ENCODE peak calls at places on chromosomes 4 and X, in seven cellular contexts. X, V, H, U, Z, T and W are unnamed samples.

GRCh38 chrX:134875679-134876078 is 115.1 kb upstream of the SMIM10 start:
- DNase-seq in V (no peak), T (no peak), X (no peak), Z (no peak), U (no peak), H (no peak), W (no peak)

GRCh38 chr4:74628808-74629616 is 165.3 kb downstream of the BTC start:
- DNase-seq in T (no peak), U (no peak), V (peak), X (peak), H (no peak), Z (no peak), W (no peak)

GRCh38 chr4:86043755-86044592 is 315.9 kb downstream of the MAPK10 start:
- DNase-seq in T (no peak), Z (peak), V (peak), H (no peak), X (peak), U (peak), W (peak)

GRCh38 chrX:1075156-1075555 is 137.3 kb downstream of the CRLF2 start:
- DNase-seq in U (no peak), V (no peak), X (no peak), T (no peak), Z (no peak), H (no peak), W (no peak)

GRCh38 chr4:55017406-55017805 is 108.0 kb downstream of the KDR start:
- DNase-seq in T (no peak), Z (no peak), X (no peak), V (no peak), H (no peak), U (no peak), W (no peak)

GRCh38 chr4:1195109-1195671 is 22.8 kb upstream of the SPON2 start:
- DNase-seq in U (no peak), Z (no peak), T (no peak), V (no peak), X (no peak), H (no peak), W (no peak)

GRCh38 chrX:281166-281999 is at the start of gene PLCXD1:
- DNase-seq in Z (peak), U (no peak), X (peak), H (peak), V (peak), T (no peak), W (peak)

GRCh38 chrX:129600981-129601424 is 53.8 kb downstream of the APLN start:
- DNase-seq in V (peak), Z (peak), X (peak), U (no peak), T (no peak), H (no peak), W (peak)

GRCh38 chrX:71998836-71999509 is 88.3 kb downstream of the NHSL2 start:
- DNase-seq in Z (peak), H (no peak), X (peak), U (peak), V (no peak), T (no peak), W (peak)

GRCh38 chr4:175453456-175453855 is 358.6 kb downstream of the GPM6A start:
- DNase-seq in V (no peak), Z (no peak), U (no peak), X (no peak), T (no peak), H (no peak), W (no peak)

GRCh38 chr4:54169176-54169575 is 59.9 kb upstream of the PDGFRA start:
- DNase-seq in U (no peak), Z (no peak), T (no peak), X (no peak), H (no peak), V (peak), W (no peak)

GRCh38 chr4:1584498-1584897 is 99.6 kb downstream of the FAM53A start:
- DNase-seq in Z (no peak), H (no peak), V (no peak), X (no peak), U (no peak), T (no peak), W (no peak)

GRCh38 chrX:120446503-120446902 is 22.6 kb downstream of the LAMP2 start:
- DNase-seq in T (no peak), Z (no peak), X (no peak), H (no peak), U (no peak), V (peak), W (peak)

GRCh38 chr4:45442466-45442865 is 681.4 kb downstream of the GABRG1 start:
- DNase-seq in H (no peak), U (no peak), Z (no peak), X (peak), T (no peak), V (no peak), W (no peak)

GRCh38 chr4:12439633-12440305 is 1011.1 kb upstream of the HS3ST1 start:
- DNase-seq in H (no peak), X (no peak), U (no peak), Z (no peak), T (no peak), V (no peak), W (no peak)

GRCh38 chr4:128853741-128854140 is 44.2 kb downstream of the JADE1 start:
- DNase-seq in U (no peak), V (peak), Z (no peak), H (no peak), T (no peak), X (no peak), W (no peak)

GRCh38 chr4:4320528-4320927 is 30.5 kb downstream of the ZBTB49 start:
- DNase-seq in Z (no peak), T (no peak), U (no peak), H (no peak), V (no peak), X (no peak), W (no peak)

GRCh38 chrX:79630033-79631009 is 263.2 kb upstream of the ITM2A start:
- DNase-seq in H (no peak), Z (no peak), U (no peak), V (no peak), X (no peak), T (peak), W (no peak)

GRCh38 chr4:3384771-3385701 is 56.7 kb upstream of the HGFAC start:
- DNase-seq in Z (peak), T (no peak), H (no peak), X (no peak), U (no peak), V (no peak), W (no peak)

GRCh38 chr4:83353516-83353915 is 18.9 kb upstream of the HPSE start:
- DNase-seq in U (no peak), Z (no peak), X (no peak), V (no peak), H (no peak), T (no peak), W (no peak)

GRCh38 chr4:47553329-47554125 is 68.5 kb downstream of the ATP10D start:
- DNase-seq in X (no peak), T (no peak), Z (no peak), V (peak), U (no peak), H (no peak), W (no peak)

GRCh38 chrX:151488677-151489076 is 74.8 kb upstream of the PASD1 start:
- DNase-seq in T (no peak), U (peak), V (no peak), H (no peak), X (peak), Z (peak), W (peak)

GRCh38 chr4:118289794-118290193 is 63.0 kb downstream of the PRSS12 start:
- DNase-seq in U (no peak), V (peak), T (no peak), X (no peak), Z (no peak), H (no peak), W (no peak)

GRCh38 chrX:2708016-2708415 is 16.9 kb downstream of the CD99 start:
- DNase-seq in H (no peak), Z (no peak), T (no peak), X (no peak), V (no peak), U (no peak), W (no peak)

GRCh38 chr4:3671571-3672464 is 94.4 kb upstream of the ADRA2C start:
- DNase-seq in V (peak), Z (peak), H (no peak), U (no peak), T (no peak), X (no peak), W (peak)

GRCh38 chrX:96006281-96006680 is 678.4 kb upstream of the DIAPH2 start:
- DNase-seq in H (no peak), Z (no peak), X (no peak), T (no peak), V (no peak), U (no peak), W (no peak)
- TF ChIP-seq CEBPB in H (no peak), Z (no peak), X (no peak), T (no peak), V (no peak), U (no peak), W (no peak)

GRCh38 chr4:20178902-20179576 is 72.7 kb upstream of the SLIT2 start:
- DNase-seq in U (no peak), H (no peak), X (no peak), T (no peak), Z (no peak), V (no peak), W (no peak)

GRCh38 chr4:20176881-20177280 is 74.8 kb upstream of the SLIT2 start:
- DNase-seq in H (no peak), U (no peak), T (no peak), V (peak), X (no peak), Z (no peak), W (no peak)

GRCh38 chr4:20185103-20185502 is 66.6 kb upstream of the SLIT2 start:
- DNase-seq in V (no peak), Z (no peak), X (no peak), U (no peak), T (no peak), H (no peak), W (no peak)

GRCh38 chr4:20180509-20180908 is 71.2 kb upstream of the SLIT2 start:
- DNase-seq in T (no peak), Z (no peak), V (no peak), X (no peak), H (no peak), U (no peak), W (no peak)

GRCh38 chr4:20181926-20182325 is 69.8 kb upstream of the SLIT2 start:
- DNase-seq in V (no peak), U (no peak), T (no peak), Z (no peak), X (no peak), H (no peak), W (no peak)
- TF ChIP-seq CEBPB in V (no peak), U (no peak), T (no peak), Z (no peak), X (no peak), H (no peak), W (no peak)

GRCh38 chr4:187389420-187389819 is 606.2 kb upstream of the ZFP42 start:
- DNase-seq in T (no peak), U (no peak), V (no peak), Z (no peak), H (no peak), X (no peak), W (no peak)

GRCh38 chr4:187383181-187383580 is 612.4 kb upstream of the ZFP42 start:
- DNase-seq in Z (no peak), T (no peak), X (no peak), H (no peak), V (no peak), U (no peak), W (no peak)

GRCh38 chr4:187387709-187388108 is 607.9 kb upstream of the ZFP42 start:
- DNase-seq in T (no peak), U (no peak), H (no peak), X (no peak), V (peak), Z (no peak), W (peak)
- TF ChIP-seq CEBPB in T (no peak), U (no peak), H (no peak), X (no peak), V (no peak), Z (no peak), W (no peak)

GRCh38 chrX:76148011-76148665 is 24.7 kb upstream of the PBDC1 start:
- DNase-seq in Z (peak), V (peak), U (no peak), X (peak), H (no peak), T (peak), W (no peak)
- TF ChIP-seq CEBPB in Z (no peak), V (no peak), U (no peak), X (no peak), H (no peak), T (no peak), W (no peak)